ENCODE peak calls at places on chromosomes 5 and 9, in six cellular contexts. L, O, K, T, H and J are unnamed samples.

GRCh38 chr5:132209131-132209530 is 18.5 kb downstream of the P4HA2 start:
- DNase-seq in L (no peak), K (no peak), H (no peak), O (no peak), T (peak; percentile 20), J (no peak)

GRCh38 chr5:122063836-122064235 is 14.2 kb downstream of the LOX start:
- DNase-seq in O (no peak), H (no peak), T (no peak), L (no peak), K (peak; percentile 5), J (no peak)

GRCh38 chr9:111948958-111949357 is 52.3 kb downstream of the UGCG start:
- DNase-seq in O (no peak), L (no peak), H (no peak), T (no peak), K (no peak), J (no peak)

GRCh38 chr5:83577036-83577636 is 105.6 kb downstream of the VCAN start:
- DNase-seq in T (no peak), K (peak; percentile 9), H (no peak), L (no peak), O (no peak), J (no peak)

GRCh38 chr5:179113143-179113530 is 53.0 kb downstream of the ZNF354C start:
- DNase-seq in L (no peak), T (peak; percentile 41), O (no peak), K (no peak), H (no peak), J (peak; percentile 73)

GRCh38 chr5:75668988-75669760 is 48.1 kb downstream of the POC5 start:
- DNase-seq in K (peak; percentile 6), L (no peak), O (no peak), T (no peak), H (no peak), J (no peak)

GRCh38 chr5:32432633-32433032 is 11.9 kb downstream of the ZFR start:
- DNase-seq in H (no peak), L (no peak), T (no peak), K (no peak), O (no peak), J (no peak)

GRCh38 chr9:73056245-73056644 is 95.4 kb upstream of the ANXA1 start:
- DNase-seq in L (no peak), T (no peak), K (no peak), H (no peak), O (no peak), J (no peak)

GRCh38 chr5:150401376-150402201 is 11.1 kb downstream of the CD74 start:
- DNase-seq in O (no peak), L (no peak), T (no peak), K (no peak), H (no peak), J (no peak)

GRCh38 chr9:135729480-135729879 is 27.5 kb downstream of the KCNT1 start:
- DNase-seq in T (no peak), O (no peak), K (no peak), H (no peak), L (no peak), J (no peak)

GRCh38 chr5:172380992-172381643 is 73.2 kb downstream of the SH3PXD2B start:
- DNase-seq in K (no peak), H (no peak), O (no peak), T (peak; percentile 90), L (peak; percentile 30), J (no peak)

GRCh38 chr5:120788481-120788880 is 324.4 kb downstream of the PRR16 start:
- DNase-seq in O (no peak), K (no peak), L (no peak), T (no peak), H (no peak), J (no peak)

GRCh38 chr5:178074266-178074952 is 38.9 kb upstream of the N4BP3 start:
- DNase-seq in T (no peak), L (no peak), H (no peak), K (peak; percentile 17), O (no peak), J (no peak)
- TF ChIP-seq CTCF in T (no peak), L (no peak), H (no peak), K (no peak), O (no peak), J (no peak)

DNA sequence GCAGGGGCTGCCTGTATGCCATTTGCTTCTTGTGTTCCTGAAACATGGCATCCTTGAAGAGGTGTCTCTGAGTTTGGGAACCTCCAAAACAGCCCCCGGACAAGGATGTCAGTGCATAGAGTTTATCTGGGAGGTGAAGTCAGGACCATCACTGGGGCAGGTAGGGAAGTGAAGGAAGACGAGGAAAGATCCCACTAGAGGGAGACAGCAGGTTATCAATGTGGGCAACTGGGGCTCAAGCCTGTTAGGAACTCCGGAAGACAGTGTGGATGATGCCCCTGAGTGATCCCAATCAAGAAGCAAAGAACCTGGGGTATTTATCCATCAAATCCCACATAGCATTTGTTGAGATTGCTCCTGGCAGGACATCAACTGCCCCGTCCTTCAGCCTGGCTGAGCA is 233.1 kb downstream of the AGTPBP1 start:
- DNase-seq in T (no peak), L (no peak), H (no peak), O (no peak), K (no peak), J (no peak)
- TF ChIP-seq CTCF in T (no peak), L (no peak), H (no peak), O (no peak), K (peak; percentile 23), J (no peak)

GRCh38 chr5:128143911-128144310 is 60.3 kb downstream of the SLC12A2 start:
- DNase-seq in K (no peak), L (no peak), H (no peak), T (no peak), O (no peak), J (no peak)
- TF ChIP-seq CTCF in K (no peak), L (no peak), H (no peak), T (no peak), O (no peak), J (no peak)

GRCh38 chr9:20197976-20198685 is 409.3 kb upstream of the SLC24A2 start:
- DNase-seq in K (peak; percentile 43), T (no peak), H (no peak), L (no peak), O (no peak), J (no peak)

GRCh38 chr9:20205821-20206220 is 416.5 kb downstream of the MLLT3 start:
- DNase-seq in K (peak; percentile 31), L (no peak), O (no peak), H (peak; percentile 8), T (no peak), J (no peak)

GRCh38 chr9:20199111-20199510 is 410.3 kb upstream of the SLC24A2 start:
- DNase-seq in T (no peak), L (no peak), K (no peak), H (no peak), O (no peak), J (no peak)

DNA sequence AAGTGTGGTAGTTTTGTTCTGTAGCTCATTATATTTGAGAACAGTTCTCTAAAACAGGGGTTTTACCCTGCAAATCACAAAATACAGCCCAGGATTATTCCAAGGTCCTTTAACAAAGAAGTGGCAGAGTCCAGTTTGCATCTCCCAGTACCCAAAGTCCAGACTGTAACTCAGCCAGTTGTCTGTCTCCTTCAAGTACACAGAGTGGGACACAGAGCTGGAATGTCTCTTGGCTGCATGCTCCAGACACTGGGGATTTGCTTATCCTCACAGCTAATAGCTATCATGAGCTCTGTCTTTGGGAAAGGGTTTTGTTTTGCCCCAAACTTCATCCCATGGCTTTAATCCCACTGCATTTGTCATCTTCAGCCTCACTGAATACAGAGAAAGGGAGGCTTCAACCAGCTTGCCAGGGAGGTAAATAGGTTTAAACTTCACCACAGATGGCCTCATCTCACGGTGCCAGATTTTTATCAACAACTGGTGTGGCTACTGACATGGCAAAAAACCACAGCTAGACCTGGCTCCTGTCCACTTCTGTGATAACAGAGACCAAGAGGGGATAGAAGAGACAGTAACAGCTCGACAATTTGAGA is 412.2 kb upstream of the SLC24A2 start:
- DNase-seq in H (no peak), K (no peak), O (no peak), L (no peak), T (no peak), J (no peak)
- TF ChIP-seq CTCF in H (no peak), K (no peak), O (no peak), L (no peak), T (no peak), J (no peak)